ENCODE peak calls at places on chromosome 10, in six cellular contexts. Z is mesothelial cell of epicardium; X is activated T-helper 9 cell treated with anti-CD3 and anti-CD28 coated beads, Interleukin-2, amount 50 U/mL, for 16 hours; S is hypothalamus; F is NCI-H1694; T is NAMALWA. Y is an unnamed sample.

GRCh38 chr10:120593693-120594092 is 136.7 kb downstream of the PLPP4 start:
- DNase-seq in X (no peak), Z (no peak), F (no peak), S (no peak), T (no peak), Y (no peak)

GRCh38 chr10:70324341-70324861 is 40.6 kb upstream of the NPFFR1 start:
- DNase-seq in T (no peak), F (no peak), Z (no peak), S (no peak), X (no peak), Y (no peak)

GRCh38 chr10:79152423-79152817 is 83.7 kb downstream of the ZMIZ1 start:
- DNase-seq in X (no peak), Z (no peak), S (no peak), T (no peak), F (no peak), Y (no peak)

GRCh38 chr10:13624630-13625029 is 37.9 kb downstream of the PRPF18 start:
- DNase-seq in T (no peak), S (no peak), Z (no peak), F (no peak), X (no peak), Y (no peak)

GRCh38 chr10:97788552-97789442 is 17.0 kb upstream of the SFRP5 start:
- DNase-seq in F (no peak), T (no peak), S (no peak), X (no peak), Z (no peak), Y (no peak)

GRCh38 chr10:14749051-14749809 is 25.5 kb downstream of the FAM107B start:
- DNase-seq in Z (no peak), T (peak), F (no peak), X (no peak), S (no peak), Y (no peak)

GRCh38 chr10:129963831-129964501 is at the start of gene EBF3:
- DNase-seq in S (no peak), T (no peak), X (no peak), Z (peak), F (no peak), Y (no peak)

GRCh38 chr10:1366811-1367425 is 310.7 kb downstream of the WDR37 start:
- DNase-seq in X (no peak), Z (no peak), T (no peak), F (no peak), S (no peak), Y (no peak)

GRCh38 chr10:48604408-48605263 is at the start of gene ARHGAP22:
- DNase-seq in F (no peak), S (peak), X (no peak), Z (no peak), T (no peak), Y (no peak)

GRCh38 chr10:80596391-80597257 is 58.9 kb downstream of the SH2D4B start:
- DNase-seq in F (no peak), S (no peak), Z (no peak), T (peak), X (no peak), Y (no peak)

GRCh38 chr10:48697091-48697490 is 12.4 kb downstream of the WDFY4 start:
- DNase-seq in F (no peak), T (no peak), X (no peak), S (no peak), Z (no peak), Y (no peak)

GRCh38 chr10:110067960-110068770 is 60.4 kb downstream of the ADD3 start:
- DNase-seq in Z (no peak), F (no peak), X (no peak), S (no peak), T (peak), Y (no peak)

GRCh38 chr10:392705-393037 is 257.4 kb downstream of the ZMYND11 start:
- DNase-seq in T (no peak), X (no peak), Z (no peak), F (no peak), S (no peak), Y (no peak)

GRCh38 chr10:3468919-3469638 is 296.5 kb upstream of the PITRM1 start:
- DNase-seq in T (no peak), F (no peak), X (no peak), Z (no peak), S (no peak), Y (peak)

GRCh38 chr10:30857803-30858202 is 173.9 kb downstream of the ZNF438 start:
- DNase-seq in Z (no peak), X (no peak), T (no peak), S (peak), F (no peak), Y (peak)

GRCh38 chr10:84600947-84601346 is 272.6 kb downstream of the CCSER2 start:
- DNase-seq in S (no peak), Z (no peak), F (no peak), X (no peak), T (no peak), Y (no peak)

GRCh38 chr10:109899578-109900355 is 23.5 kb downstream of the XPNPEP1 start:
- DNase-seq in S (no peak), F (no peak), Z (no peak), X (no peak), T (no peak), Y (no peak)

GRCh38 chr10:4068255-4069028 is 283.4 kb upstream of the KLF6 start:
- DNase-seq in F (no peak), T (no peak), S (no peak), X (no peak), Z (no peak), Y (no peak)

GRCh38 chr10:114239117-114239993 is at the start of gene VWA2:
- DNase-seq in S (no peak), Z (peak), X (peak), F (no peak), T (no peak), Y (no peak)

GRCh38 chr10:69051303-69051702 is 36.6 kb upstream of the SRGN start:
- DNase-seq in X (no peak), Z (no peak), S (peak), F (no peak), T (no peak), Y (no peak)

GRCh38 chr10:90204956-90205695 is 503.7 kb downstream of the KIF20B start:
- DNase-seq in X (no peak), S (no peak), F (no peak), T (no peak), Z (no peak), Y (no peak)

GRCh38 chr10:95814011-95814727 is 58.2 kb downstream of the ENTPD1 start:
- DNase-seq in F (no peak), Z (no peak), X (no peak), T (no peak), S (no peak), Y (peak)

GRCh38 chr10:133405272-133405671 is 11.3 kb downstream of the MTG1 start:
- DNase-seq in X (no peak), Z (no peak), T (no peak), S (no peak), F (no peak), Y (no peak)

GRCh38 chr10:7153750-7154149 is 257.1 kb downstream of the SFMBT2 start:
- DNase-seq in X (no peak), S (no peak), F (no peak), Z (no peak), T (no peak), Y (no peak)

GRCh38 chr10:122648599-122649428 is 50.8 kb downstream of the C10orf120 start:
- DNase-seq in X (no peak), Z (no peak), F (no peak), T (peak), S (peak), Y (no peak)

GRCh38 chr10:97169911-97170693 is 15.7 kb downstream of the SLIT1 start:
- DNase-seq in S (no peak), F (no peak), T (no peak), X (no peak), Z (no peak), Y (no peak)

GRCh38 chr10:4770766-4771553 is 55.0 kb upstream of the AKR1E2 start:
- DNase-seq in F (no peak), S (no peak), X (no peak), T (peak), Z (no peak), Y (peak)

GRCh38 chr10:124527996-124528395 is 66.4 kb downstream of the LHPP start:
- DNase-seq in Z (no peak), S (no peak), T (no peak), F (no peak), X (no peak), Y (no peak)

GRCh38 chr10:86368046-86368445 is 1.5 kb upstream of the GRID1 start:
- DNase-seq in X (no peak), T (no peak), S (no peak), F (no peak), Z (no peak), Y (no peak)

GRCh38 chr10:14658331-14659122 is 116.2 kb downstream of the FAM107B start:
- DNase-seq in S (no peak), F (no peak), T (peak), Z (no peak), X (no peak), Y (peak)

GRCh38 chr10:117409549-117410283 is 34.5 kb upstream of the PDZD8 start:
- DNase-seq in Z (no peak), S (no peak), T (no peak), X (no peak), F (no peak), Y (no peak)

GRCh38 chr10:26574783-26575182 is 122.7 kb upstream of the PDSS1 start:
- DNase-seq in S (no peak), F (no peak), X (no peak), Z (no peak), T (peak), Y (no peak)

GRCh38 chr10:24457661-24458318 is 248.9 kb downstream of the KIAA1217 start:
- DNase-seq in T (no peak), Z (no peak), F (no peak), S (no peak), X (no peak), Y (no peak)

GRCh38 chr10:60820093-60820769 is 42.0 kb downstream of the CDK1 start:
- DNase-seq in S (no peak), T (peak), F (no peak), Z (no peak), X (no peak), Y (no peak)

GRCh38 chr10:6409982-6410694 is 169.9 kb downstream of the PRKCQ start:
- DNase-seq in X (peak), F (no peak), T (peak), Z (no peak), S (peak), Y (no peak)

GRCh38 chr10:71551970-71552369 is 155.2 kb downstream of the CDH23 start:
- DNase-seq in X (no peak), S (no peak), T (no peak), F (no peak), Z (no peak), Y (no peak)